ENCODE peak calls at places on chromosome 16, in four cellular contexts. One of them, this sample, is unnamed.

GRCh38 chr16:78684040-78684611 is 584.7 kb downstream of the WWOX start:
- DNase-seq in left ventricle myocardium inferior: peak; percentile 65
- DNase-seq in progenitor cell of endocrine pancreas: no peak
- DNase-seq in K562: no peak
- DNase-seq in this sample: no peak

GRCh38 chr16:22670551-22670970 is 143.4 kb upstream of the HS3ST2 start:
- DNase-seq in left ventricle myocardium inferior: no peak
- DNase-seq in progenitor cell of endocrine pancreas: no peak
- DNase-seq in K562: peak; percentile 99
- DNase-seq in this sample: peak; percentile 25

GRCh38 chr16:14232106-14232890 is 161.2 kb downstream of the MRTFB start:
- DNase-seq in left ventricle myocardium inferior: no peak
- DNase-seq in progenitor cell of endocrine pancreas: peak; percentile 15
- DNase-seq in K562: no peak
- DNase-seq in this sample: no peak

GRCh38 chr16:11948819-11949218 is 7.0 kb upstream of the NPIPB2 start:
- DNase-seq in left ventricle myocardium inferior: no peak
- DNase-seq in progenitor cell of endocrine pancreas: no peak
- DNase-seq in K562: no peak
- DNase-seq in this sample: no peak

GRCh38 chr16:87860553-87861299 is 8.6 kb downstream of the SLC7A5 start:
- DNase-seq in left ventricle myocardium inferior: no peak
- DNase-seq in progenitor cell of endocrine pancreas: no peak
- DNase-seq in K562: no peak
- DNase-seq in this sample: no peak

GRCh38 chr16:23836404-23837291 is 865 bp downstream of the PRKCB start:
- DNase-seq in left ventricle myocardium inferior: peak; percentile 19
- DNase-seq in progenitor cell of endocrine pancreas: no peak
- DNase-seq in K562: peak; percentile 72
- DNase-seq in this sample: peak; percentile 8

GRCh38 chr16:56860226-56861020 is 4.6 kb upstream of the SLC12A3 start:
- DNase-seq in left ventricle myocardium inferior: no peak
- DNase-seq in progenitor cell of endocrine pancreas: no peak
- DNase-seq in K562: no peak
- DNase-seq in this sample: no peak

GRCh38 chr16:54511181-54511731 is 224.7 kb upstream of the IRX3 start:
- DNase-seq in left ventricle myocardium inferior: no peak
- DNase-seq in progenitor cell of endocrine pancreas: no peak
- DNase-seq in K562: no peak
- DNase-seq in this sample: no peak

GRCh38 chr16:89693289-89693731 is 6.8 kb downstream of the CDK10 start:
- DNase-seq in left ventricle myocardium inferior: no peak
- DNase-seq in progenitor cell of endocrine pancreas: no peak
- DNase-seq in K562: no peak
- DNase-seq in this sample: no peak

GRCh38 chr16:15857779-15858560 is 1.1 kb upstream of the MYH11 start:
- DNase-seq in left ventricle myocardium inferior: peak; percentile 35
- DNase-seq in progenitor cell of endocrine pancreas: peak; percentile 13
- DNase-seq in K562: no peak
- DNase-seq in this sample: peak; percentile 3

GRCh38 chr16:85381738-85382592 is 231.2 kb upstream of the GSE1 start:
- DNase-seq in left ventricle myocardium inferior: no peak
- DNase-seq in progenitor cell of endocrine pancreas: no peak
- DNase-seq in K562: peak; percentile 98
- DNase-seq in this sample: no peak

GRCh38 chr16:59658572-59658971 is 924.5 kb upstream of the GOT2 start:
- DNase-seq in left ventricle myocardium inferior: no peak
- DNase-seq in progenitor cell of endocrine pancreas: no peak
- DNase-seq in K562: no peak
- DNase-seq in this sample: no peak

GRCh38 chr16:66474750-66475199 is 47.7 kb downstream of the BEAN1 start:
- DNase-seq in left ventricle myocardium inferior: no peak
- DNase-seq in progenitor cell of endocrine pancreas: no peak
- DNase-seq in K562: no peak
- DNase-seq in this sample: no peak

GRCh38 chr16:11526921-11527320 is 59.8 kb downstream of the LITAF start:
- DNase-seq in left ventricle myocardium inferior: no peak
- DNase-seq in progenitor cell of endocrine pancreas: no peak
- DNase-seq in K562: no peak
- DNase-seq in this sample: no peak

GRCh38 chr16:14302399-14303181 is 231.5 kb downstream of the MRTFB start:
- DNase-seq in left ventricle myocardium inferior: no peak
- DNase-seq in progenitor cell of endocrine pancreas: peak; percentile 37
- DNase-seq in K562: peak; percentile 70
- DNase-seq in this sample: peak; percentile 45

GRCh38 chr16:65196696-65197095 is 74.8 kb upstream of the CDH11 start:
- DNase-seq in left ventricle myocardium inferior: no peak
- DNase-seq in progenitor cell of endocrine pancreas: no peak
- DNase-seq in K562: no peak
- DNase-seq in this sample: no peak

GRCh38 chr16:23711785-23712184 is 1.2 kb downstream of the ERN2 start:
- DNase-seq in left ventricle myocardium inferior: no peak
- DNase-seq in progenitor cell of endocrine pancreas: no peak
- DNase-seq in K562: no peak
- DNase-seq in this sample: no peak

GRCh38 chr16:67563708-67564468 is 1.6 kb downstream of the CTCF start:
- DNase-seq in left ventricle myocardium inferior: no peak
- DNase-seq in progenitor cell of endocrine pancreas: no peak
- DNase-seq in K562: no peak
- DNase-seq in this sample: no peak

GRCh38 chr16:1865902-1866690 is 5.9 kb downstream of the MEIOB start:
- DNase-seq in left ventricle myocardium inferior: no peak
- DNase-seq in progenitor cell of endocrine pancreas: no peak
- DNase-seq in K562: no peak
- DNase-seq in this sample: no peak
- TF ChIP-seq CTCF in left ventricle myocardium inferior: no peak
- TF ChIP-seq CTCF in progenitor cell of endocrine pancreas: no peak
- TF ChIP-seq CTCF in K562: no peak
- TF ChIP-seq CTCF in this sample: no peak

GRCh38 chr16:3954411-3954921 is 74.0 kb upstream of the CREBBP start:
- DNase-seq in left ventricle myocardium inferior: no peak
- DNase-seq in progenitor cell of endocrine pancreas: no peak
- DNase-seq in K562: no peak
- DNase-seq in this sample: no peak
- TF ChIP-seq CTCF in left ventricle myocardium inferior: no peak
- TF ChIP-seq CTCF in progenitor cell of endocrine pancreas: no peak
- TF ChIP-seq CTCF in K562: no peak
- TF ChIP-seq CTCF in this sample: no peak

DNA sequence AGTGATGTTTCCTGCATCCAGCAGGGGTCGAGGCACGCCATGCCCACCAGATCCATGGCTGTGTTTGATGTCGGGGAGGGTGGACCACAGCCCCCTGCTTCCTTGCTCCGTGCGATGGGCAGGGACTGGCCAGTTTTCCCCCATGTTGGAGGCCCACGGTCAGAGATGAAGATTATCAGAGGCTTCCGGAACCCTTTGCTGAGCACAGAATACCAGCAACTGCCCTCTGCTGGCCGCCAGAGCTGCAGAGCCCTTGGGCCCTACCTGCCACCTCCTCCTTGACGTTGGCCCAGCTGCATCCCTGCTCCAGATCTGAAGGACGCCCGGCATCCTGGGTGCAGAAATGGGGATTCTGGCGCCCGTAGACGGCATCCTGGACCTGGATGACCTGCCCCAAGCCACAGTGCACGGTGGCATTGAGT is 23.7 kb upstream of the BCO1 start:
- DNase-seq in left ventricle myocardium inferior: no peak
- DNase-seq in progenitor cell of endocrine pancreas: no peak
- DNase-seq in K562: peak; percentile 54
- DNase-seq in this sample: no peak
- TF ChIP-seq CTCF in left ventricle myocardium inferior: peak; percentile 47
- TF ChIP-seq CTCF in progenitor cell of endocrine pancreas: peak; percentile 52
- TF ChIP-seq CTCF in K562: peak; percentile 87
- TF ChIP-seq CTCF in this sample: peak; percentile 39

GRCh38 chr16:30395155-30395991 is at the start of gene ZNF48:
- DNase-seq in left ventricle myocardium inferior: peak; percentile 88
- DNase-seq in progenitor cell of endocrine pancreas: peak; percentile 68
- DNase-seq in K562: peak; percentile 92
- DNase-seq in this sample: peak; percentile 77
- TF ChIP-seq CTCF in left ventricle myocardium inferior: peak; percentile 49
- TF ChIP-seq CTCF in progenitor cell of endocrine pancreas: peak; percentile 56
- TF ChIP-seq CTCF in K562: peak; percentile 55
- TF ChIP-seq CTCF in this sample: peak; percentile 57

DNA sequence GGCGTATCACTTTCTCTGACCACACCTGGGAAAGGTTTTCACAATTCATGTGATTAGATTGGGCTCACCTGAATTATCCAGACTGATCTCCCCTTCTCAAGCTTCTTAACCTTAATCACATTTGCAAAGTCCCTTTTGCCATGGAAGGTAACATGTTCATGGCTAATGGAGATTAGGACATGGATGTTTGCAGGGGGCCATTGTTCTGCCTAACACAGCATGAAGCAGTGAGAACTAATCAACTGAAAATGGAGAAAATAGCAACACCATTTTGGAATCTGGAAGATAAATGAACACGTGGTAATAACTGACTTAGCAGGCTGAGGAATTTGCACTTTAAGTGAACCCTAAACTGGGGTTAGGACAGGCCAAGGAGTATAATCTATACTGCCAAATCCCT is 25.0 kb upstream of the SBK1 start:
- DNase-seq in left ventricle myocardium inferior: no peak
- DNase-seq in progenitor cell of endocrine pancreas: no peak
- DNase-seq in K562: no peak
- DNase-seq in this sample: no peak
- TF ChIP-seq CTCF in left ventricle myocardium inferior: no peak
- TF ChIP-seq CTCF in progenitor cell of endocrine pancreas: no peak
- TF ChIP-seq CTCF in K562: no peak
- TF ChIP-seq CTCF in this sample: no peak

GRCh38 chr16:71542377-71542776 is 16.2 kb downstream of the CHST4 start:
- DNase-seq in left ventricle myocardium inferior: peak; percentile 18
- DNase-seq in progenitor cell of endocrine pancreas: peak; percentile 18
- DNase-seq in K562: peak; percentile 48
- DNase-seq in this sample: peak; percentile 40
- TF ChIP-seq CTCF in left ventricle myocardium inferior: peak; percentile 47
- TF ChIP-seq CTCF in progenitor cell of endocrine pancreas: peak; percentile 60
- TF ChIP-seq CTCF in K562: peak; percentile 71
- TF ChIP-seq CTCF in this sample: peak; percentile 63

DNA sequence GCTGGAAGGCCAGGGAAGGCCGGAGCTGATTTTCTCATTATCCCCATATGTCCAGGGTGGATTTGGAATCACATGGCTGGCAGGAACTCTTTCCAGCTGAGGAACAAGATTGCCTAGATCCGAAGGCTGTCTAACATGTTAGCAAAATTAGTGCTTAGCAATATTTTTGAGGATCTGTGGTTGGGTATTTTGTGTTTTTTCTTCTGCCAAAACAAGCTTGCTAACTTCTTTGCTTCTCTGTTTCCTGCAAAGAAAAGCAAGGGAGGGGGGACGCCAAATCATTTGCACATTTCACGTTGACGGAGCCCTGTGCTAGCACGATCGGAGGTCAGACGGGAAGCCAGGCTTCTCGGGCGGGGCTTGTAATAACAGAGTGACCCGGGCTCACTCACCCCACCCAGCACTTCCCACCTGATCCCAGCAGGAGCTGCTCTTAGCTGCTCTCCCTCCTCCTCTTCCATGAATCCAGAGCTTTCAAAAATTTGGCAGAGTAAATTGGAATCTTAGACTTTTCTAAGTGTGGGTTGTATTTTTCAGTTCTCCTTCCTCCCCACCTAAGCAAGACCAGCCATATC is 33.3 kb upstream of the FOXF1 start:
- DNase-seq in left ventricle myocardium inferior: peak; percentile 25
- DNase-seq in progenitor cell of endocrine pancreas: no peak
- DNase-seq in K562: no peak
- DNase-seq in this sample: no peak
- TF ChIP-seq CTCF in left ventricle myocardium inferior: no peak
- TF ChIP-seq CTCF in progenitor cell of endocrine pancreas: no peak
- TF ChIP-seq CTCF in K562: no peak
- TF ChIP-seq CTCF in this sample: no peak

DNA sequence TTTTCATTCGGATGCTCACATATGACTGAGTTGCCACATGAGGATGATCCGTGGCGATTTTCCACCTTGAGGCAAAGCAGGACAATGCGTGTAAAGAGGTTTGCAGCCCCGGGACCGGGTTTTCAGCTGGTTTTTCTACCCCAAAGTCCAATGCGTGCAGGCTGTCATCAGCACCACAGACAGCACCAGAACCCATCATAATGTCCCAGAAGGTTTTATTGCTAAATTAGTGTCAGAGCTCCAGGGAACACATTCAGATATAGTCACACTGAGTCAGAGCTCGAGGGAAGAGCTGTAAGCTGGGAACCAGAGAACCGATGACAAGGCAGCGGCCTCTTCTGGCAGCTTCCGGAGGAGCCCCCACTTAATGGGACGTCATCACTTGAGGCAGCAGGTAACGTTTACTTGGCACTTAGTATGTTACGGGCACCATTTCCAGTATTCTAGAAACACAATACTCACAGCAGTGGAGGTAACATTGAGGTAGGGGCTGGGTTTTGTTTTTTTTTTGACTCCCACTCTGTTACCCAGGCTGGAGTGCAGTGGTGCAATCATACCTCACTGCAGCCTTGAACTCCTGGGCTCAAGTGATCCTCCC is 8.9 kb upstream of the NAGPA start:
- DNase-seq in left ventricle myocardium inferior: no peak
- DNase-seq in progenitor cell of endocrine pancreas: no peak
- DNase-seq in K562: no peak
- DNase-seq in this sample: no peak
- TF ChIP-seq CTCF in left ventricle myocardium inferior: no peak
- TF ChIP-seq CTCF in progenitor cell of endocrine pancreas: peak; percentile 36
- TF ChIP-seq CTCF in K562: no peak
- TF ChIP-seq CTCF in this sample: no peak

DNA sequence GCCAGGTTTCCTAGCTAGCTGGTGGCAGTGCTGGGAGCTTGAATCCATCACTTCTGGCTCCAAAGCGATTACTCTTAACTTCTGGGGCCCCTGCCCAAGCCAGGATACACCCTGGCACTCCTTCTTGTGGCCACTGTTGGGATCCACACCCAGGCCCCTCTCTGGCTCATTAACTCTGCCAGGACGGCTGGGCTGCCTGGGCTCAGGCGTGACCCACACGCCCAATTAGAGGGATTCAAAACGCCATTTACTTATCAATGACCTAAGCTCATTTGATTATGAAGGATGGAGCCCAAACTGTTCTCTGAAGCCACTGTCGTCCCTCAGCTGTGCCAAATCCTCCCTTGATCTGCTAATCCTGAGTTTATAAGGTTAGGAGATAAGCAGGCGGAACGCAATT is 79.7 kb upstream of the BRD7 start:
- DNase-seq in left ventricle myocardium inferior: no peak
- DNase-seq in progenitor cell of endocrine pancreas: no peak
- DNase-seq in K562: no peak
- DNase-seq in this sample: no peak
- TF ChIP-seq CTCF in left ventricle myocardium inferior: no peak
- TF ChIP-seq CTCF in progenitor cell of endocrine pancreas: peak; percentile 21
- TF ChIP-seq CTCF in K562: peak; percentile 20
- TF ChIP-seq CTCF in this sample: peak; percentile 44

GRCh38 chr16:1496464-1496863 is 3.3 kb downstream of the TELO2 start:
- DNase-seq in left ventricle myocardium inferior: no peak
- DNase-seq in progenitor cell of endocrine pancreas: no peak
- DNase-seq in K562: peak; percentile 8
- DNase-seq in this sample: no peak
- TF ChIP-seq CTCF in left ventricle myocardium inferior: no peak
- TF ChIP-seq CTCF in progenitor cell of endocrine pancreas: no peak
- TF ChIP-seq CTCF in K562: no peak
- TF ChIP-seq CTCF in this sample: no peak

This sample was measured in neural crest cell.